ENCODE peak calls at places on chromosome 3, in seven cellular contexts. R, A, G, F, P, T and I are unnamed samples.

GRCh38 chr3:24141548-24141947 is 196.5 kb downstream of the NR1D2 start:
- DNase-seq in R (no peak), A (no peak), G (no peak), F (no peak), P (no peak), T (no peak), I (no peak)

GRCh38 chr3:42229942-42230688 is 35.9 kb downstream of the CCK start:
- DNase-seq in R (peak), A (no peak), G (no peak), F (no peak), P (no peak), T (no peak), I (no peak)

GRCh38 chr3:69095636-69096035 is 10.9 kb downstream of the ARL6IP5 start:
- DNase-seq in R (no peak), A (no peak), G (no peak), F (no peak), P (no peak), T (no peak), I (no peak)

GRCh38 chr3:15060029-15060428 is 5.1 kb downstream of the MRPS25 start:
- DNase-seq in R (no peak), A (no peak), G (no peak), F (no peak), P (no peak), T (no peak), I (no peak)

GRCh38 chr3:115627180-115628074 is 4.1 kb downstream of the GAP43 start:
- DNase-seq in R (no peak), A (no peak), G (no peak), F (no peak), P (no peak), T (no peak), I (peak)

GRCh38 chr3:172625404-172625803 is 85.5 kb downstream of the NCEH1 start:
- DNase-seq in R (no peak), A (no peak), G (no peak), F (no peak), P (no peak), T (no peak), I (no peak)

GRCh38 chr3:144259267-144259666 is 287.6 kb downstream of the DIPK2A start:
- DNase-seq in R (peak), A (no peak), G (no peak), F (no peak), P (no peak), T (no peak), I (no peak)

GRCh38 chr3:187738400-187739124 is 6.7 kb downstream of the BCL6 start:
- DNase-seq in R (peak), A (peak), G (peak), F (peak), P (peak), T (peak), I (peak)

GRCh38 chr3:159732172-159733111 is 256.2 kb upstream of the IL12A start:
- DNase-seq in R (peak), A (no peak), G (no peak), F (no peak), P (no peak), T (no peak), I (no peak)

DNA sequence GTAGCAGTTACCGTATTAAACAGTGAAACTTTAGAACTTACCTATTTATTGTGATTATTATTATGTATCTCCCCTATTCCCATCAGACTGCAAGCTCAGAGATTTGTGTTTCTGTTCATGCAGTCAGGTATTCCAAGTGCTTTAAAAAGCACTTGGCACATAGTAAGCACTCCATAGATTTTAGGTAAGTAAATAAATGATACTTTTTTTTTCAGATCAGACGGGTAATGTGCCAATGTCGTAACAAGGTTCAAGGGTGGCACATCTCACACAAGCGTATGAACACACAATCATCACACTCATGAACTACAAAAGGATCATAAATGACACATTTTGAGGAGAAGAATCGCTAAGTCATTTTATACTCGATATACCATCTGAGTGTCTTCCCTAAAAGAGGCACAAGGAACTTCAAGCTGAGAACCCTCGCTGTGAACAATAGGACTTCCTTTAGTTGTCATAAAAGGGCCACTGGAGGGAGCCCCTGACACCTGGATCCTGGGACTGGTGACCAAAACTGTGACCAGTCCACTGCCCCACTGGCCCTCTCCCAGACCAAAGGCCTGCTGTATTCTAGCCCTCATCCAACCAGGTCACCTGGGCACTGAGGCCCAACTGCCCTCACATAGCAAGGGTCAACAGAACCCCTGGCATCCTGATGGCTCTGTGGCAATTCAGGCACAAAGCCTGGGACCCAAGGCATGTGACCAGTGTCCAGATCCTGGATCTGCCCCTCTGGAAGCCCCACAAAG is 32.1 kb downstream of the KIF9 start:
- DNase-seq in R (peak), A (peak), G (no peak), F (peak), P (no peak), T (no peak), I (peak)
- TF ChIP-seq CTCF in R (peak), A (peak), G (peak), F (peak), P (no peak), T (peak), I (peak)

GRCh38 chr3:127694467-127695215 is 21.9 kb downstream of the ABTB1 start:
- DNase-seq in R (peak), A (peak), G (no peak), F (no peak), P (peak), T (no peak), I (no peak)
- TF ChIP-seq CTCF in R (peak), A (peak), G (peak), F (peak), P (peak), T (peak), I (peak)

GRCh38 chr3:18112976-18113766 is 312.0 kb downstream of the SATB1 start:
- DNase-seq in R (no peak), A (no peak), G (no peak), F (no peak), P (no peak), T (no peak), I (no peak)
- TF ChIP-seq CTCF in R (no peak), A (no peak), G (no peak), F (no peak), P (no peak), T (no peak), I (no peak)

DNA sequence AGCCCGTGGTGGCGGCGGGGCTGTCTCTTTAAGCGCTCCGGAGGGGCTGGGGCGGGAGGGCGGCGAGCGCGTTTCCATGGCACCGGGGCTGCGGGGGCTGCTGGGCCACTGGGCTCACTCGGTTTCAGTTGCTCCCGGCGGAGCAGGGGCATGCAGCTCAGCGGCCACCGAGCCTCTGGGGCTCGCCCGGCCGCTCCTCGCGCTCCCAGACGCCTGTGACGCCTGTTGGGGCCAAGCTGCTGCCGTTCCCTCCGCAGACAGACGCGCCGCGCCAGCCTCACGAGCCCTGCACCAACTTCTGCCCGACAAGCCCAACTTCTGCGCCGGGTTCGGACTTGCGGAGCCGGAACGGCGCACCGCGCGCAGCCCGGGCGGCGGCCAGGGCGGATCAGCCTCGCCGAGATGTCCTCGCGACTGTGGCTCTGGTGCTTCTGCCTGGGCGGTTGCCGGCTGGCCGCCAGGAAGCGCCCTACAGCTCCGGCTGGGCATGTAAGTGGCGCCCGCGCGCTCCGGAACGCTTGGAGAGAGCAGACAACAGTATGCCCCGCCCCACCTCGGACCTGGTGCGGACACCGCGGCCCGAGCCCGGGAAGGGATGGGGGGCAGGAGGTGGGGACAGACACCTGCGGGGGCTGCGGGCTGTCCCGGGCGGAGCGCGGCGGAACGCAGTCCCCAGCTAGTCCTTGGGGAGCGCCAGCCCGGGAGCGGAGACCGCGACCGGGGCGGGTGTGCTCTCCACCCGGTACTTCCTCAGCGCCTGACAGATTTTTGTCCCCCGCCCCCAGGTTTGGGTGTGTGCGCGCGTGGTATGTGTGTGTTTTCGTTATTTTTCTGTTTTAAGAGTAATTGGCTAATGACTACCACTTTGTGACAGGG is 154.1 kb upstream of the GOLIM4 start:
- DNase-seq in R (peak), A (peak), G (no peak), F (peak), P (no peak), T (peak), I (peak)
- TF ChIP-seq CTCF in R (peak), A (peak), G (peak), F (no peak), P (no peak), T (peak), I (peak)

DNA sequence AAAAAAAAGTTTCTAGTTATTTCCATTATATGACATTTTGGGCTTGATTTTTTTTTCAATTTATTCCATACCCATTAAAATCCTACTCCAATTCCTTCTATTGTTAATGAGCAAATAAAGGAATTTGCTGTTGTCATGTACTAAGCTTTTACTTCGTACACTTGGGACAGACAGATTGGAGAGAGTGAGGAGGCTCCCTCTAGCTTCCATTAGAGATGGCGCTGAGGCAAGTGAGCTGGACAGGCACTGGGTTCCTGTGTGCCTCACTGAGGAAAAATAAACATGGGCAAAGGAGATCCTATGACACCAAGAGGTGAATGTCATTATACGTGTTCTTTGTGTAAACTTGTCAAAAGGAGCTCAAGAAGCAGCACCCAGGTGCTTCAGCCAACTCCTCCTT is 441.1 kb upstream of the MDFIC2 start:
- DNase-seq in R (no peak), A (no peak), G (no peak), F (no peak), P (no peak), T (no peak), I (no peak)
- TF ChIP-seq CTCF in R (peak), A (no peak), G (no peak), F (no peak), P (no peak), T (no peak), I (no peak)